ENCODE peak calls at places on chromosomes 3 and 15, in five cellular contexts. C is amniotic stem cell; X is T-helper 1 cell; S is suprapubic skin; Y is CD8-positive, alpha-beta T cell. R is an unnamed sample.

GRCh38 chr3:89221913-89222312 is 114.5 kb downstream of the EPHA3 start:
- DNase-seq in C (no peak), X (no peak), S (no peak), Y (no peak), R (no peak)

GRCh38 chr3:183895296-183895695 is 10.6 kb upstream of the PARL start:
- DNase-seq in C (peak; percentile 13), X (no peak), S (no peak), Y (peak; percentile 52), R (peak; percentile 91)

GRCh38 chr15:99106417-99107220 is 1.7 kb downstream of the SYNM start:
- DNase-seq in C (no peak), X (no peak), S (peak; percentile 74), Y (no peak), R (no peak)

GRCh38 chr3:130085881-130086280 is 4.2 kb downstream of the ALG1L2 start:
- DNase-seq in C (no peak), X (no peak), S (no peak), Y (no peak), R (no peak)

GRCh38 chr3:30996467-30996866 is 102.0 kb upstream of the GADL1 start:
- DNase-seq in C (no peak), X (no peak), S (no peak), Y (no peak), R (no peak)

GRCh38 chr3:150232992-150233451 is 175.1 kb upstream of the TSC22D2 start:
- DNase-seq in C (no peak), X (no peak), S (no peak), Y (no peak), R (peak; percentile 60)

GRCh38 chr3:46909535-46910161 is 32.1 kb downstream of the PTH1R start:
- DNase-seq in C (peak; percentile 43), X (peak; percentile 57), S (peak; percentile 93), Y (peak; percentile 84), R (peak; percentile 97)

GRCh38 chr3:23235264-23235663 is 32.1 kb downstream of the UBE2E2 start:
- DNase-seq in C (no peak), X (no peak), S (no peak), Y (no peak), R (no peak)

GRCh38 chr3:114155370-114155821 is 23.5 kb downstream of the DRD3 start:
- DNase-seq in C (no peak), X (no peak), S (no peak), Y (no peak), R (peak; percentile 20)

GRCh38 chr15:96064351-96064756 is 266.1 kb upstream of the NR2F2 start:
- DNase-seq in C (no peak), X (no peak), S (no peak), Y (no peak), R (no peak)

GRCh38 chr3:171788546-171789351 is 21.5 kb downstream of the PLD1 start:
- DNase-seq in C (no peak), X (no peak), S (no peak), Y (no peak), R (peak; percentile 67)

GRCh38 chr15:75230524-75231371 is 27.4 kb upstream of the GOLGA6C start:
- DNase-seq in C (no peak), X (no peak), S (no peak), Y (no peak), R (no peak)

GRCh38 chr3:158127250-158128219 is 17.6 kb downstream of the RSRC1 start:
- DNase-seq in C (no peak), X (no peak), S (no peak), Y (no peak), R (peak; percentile 14)

GRCh38 chr3:182092662-182093262 is 381.0 kb downstream of the SOX2 start:
- DNase-seq in C (no peak), X (no peak), S (no peak), Y (no peak), R (no peak)

GRCh38 chr15:85030301-85031049 is 48.8 kb downstream of the PDE8A start:
- DNase-seq in C (no peak), X (no peak), S (no peak), Y (no peak), R (peak; percentile 54)

R was measured in AG20443.